ENCODE peak calls at places on chromosome 2, in six cellular contexts. Z is uterus, J is neural progenitor cell, R is heart right ventricle, A is BE2C, P is testis. L is an unnamed sample.

GRCh38 chr2:241910604-241911520 is 41.3 kb downstream of the RTP5 start:
- DNase-seq in Z (no peak), J (no peak), R (no peak), A (no peak), P (no peak), L (no peak)

GRCh38 chr2:194550702-194551101 is 1106.3 kb upstream of the SLC39A10 start:
- DNase-seq in Z (no peak), J (no peak), R (no peak), A (no peak), P (no peak), L (no peak)

GRCh38 chr2:121902616-121903015 is 147.2 kb downstream of the TSN start:
- DNase-seq in Z (no peak), J (no peak), R (peak; percentile 26), A (no peak), P (peak; percentile 34), L (no peak)

GRCh38 chr2:213995400-213996105 is 415.3 kb upstream of the VWC2L start:
- DNase-seq in Z (no peak), J (no peak), R (no peak), A (no peak), P (no peak), L (no peak)

GRCh38 chr2:226730487-226730886 is 69.1 kb downstream of the IRS1 start:
- DNase-seq in Z (no peak), J (peak; percentile 42), R (no peak), A (no peak), P (no peak), L (peak; percentile 61)

GRCh38 chr2:20916604-20917286 is 93.8 kb upstream of the LDAH start:
- DNase-seq in Z (no peak), J (no peak), R (no peak), A (no peak), P (no peak), L (peak; percentile 78)

GRCh38 chr2:205586626-205587025 is 95.7 kb upstream of the NRP2 start:
- DNase-seq in Z (no peak), J (no peak), R (no peak), A (no peak), P (no peak), L (no peak)

GRCh38 chr2:143150287-143150686 is 21.1 kb downstream of the ARHGAP15 start:
- DNase-seq in Z (no peak), J (no peak), R (no peak), A (no peak), P (no peak), L (no peak)

GRCh38 chr2:45649457-45649854 is 2.0 kb upstream of the PRKCE start:
- DNase-seq in Z (no peak), J (peak; percentile 31), R (no peak), A (no peak), P (peak; percentile 31), L (no peak)

GRCh38 chr2:24183369-24184069 is 8.7 kb downstream of the FAM228A start:
- DNase-seq in Z (no peak), J (no peak), R (no peak), A (no peak), P (peak; percentile 43), L (no peak)

GRCh38 chr2:167293172-167293781 is 405.0 kb downstream of the XIRP2 start:
- DNase-seq in Z (no peak), J (peak; percentile 59), R (no peak), A (peak; percentile 6), P (peak; percentile 40), L (no peak)

GRCh38 chr2:231673348-231673770 is 35.0 kb upstream of the PTMA start:
- DNase-seq in Z (peak; percentile 81), J (peak; percentile 78), R (peak; percentile 71), A (peak; percentile 57), P (no peak), L (peak; percentile 99)

GRCh38 chr2:6053711-6054393 is 361.7 kb downstream of the SOX11 start:
- DNase-seq in Z (no peak), J (no peak), R (no peak), A (no peak), P (no peak), L (peak; percentile 85)

GRCh38 chr2:50712569-50712968 is 319.4 kb downstream of the NRXN1 start:
- DNase-seq in Z (no peak), J (no peak), R (no peak), A (no peak), P (no peak), L (no peak)

GRCh38 chr2:240981273-240981672 is 17.1 kb upstream of the SNED1 start:
- DNase-seq in Z (peak; percentile 11), J (no peak), R (no peak), A (no peak), P (no peak), L (no peak)

GRCh38 chr2:76998713-76999112 is 523.5 kb downstream of the LRRTM4 start:
- DNase-seq in Z (no peak), J (no peak), R (no peak), A (no peak), P (no peak), L (no peak)

GRCh38 chr2:237315170-237315880 is 98.6 kb downstream of the COL6A3 start:
- DNase-seq in Z (peak; percentile 91), J (peak; percentile 55), R (peak; percentile 88), A (peak; percentile 81), P (peak; percentile 93), L (no peak)

GRCh38 chr2:119106301-119106897 is 52.2 kb downstream of the C1QL2 start:
- DNase-seq in Z (no peak), J (peak; percentile 85), R (peak; percentile 50), A (no peak), P (peak; percentile 55), L (peak; percentile 93)

GRCh38 chr2:225573603-225574002 is 174.1 kb downstream of the NYAP2 start:
- DNase-seq in Z (no peak), J (no peak), R (no peak), A (no peak), P (no peak), L (no peak)

GRCh38 chr2:159684796-159685195 is 27.5 kb upstream of the MARCHF7 start:
- DNase-seq in Z (no peak), J (no peak), R (no peak), A (no peak), P (no peak), L (no peak)

GRCh38 chr2:134220525-134220924 is 33.3 kb upstream of the MGAT5 start:
- DNase-seq in Z (no peak), J (peak; percentile 31), R (no peak), A (no peak), P (no peak), L (no peak)

GRCh38 chr2:54103454-54104314 is 11.7 kb upstream of the ACYP2 start:
- DNase-seq in Z (peak; percentile 31), J (peak; percentile 33), R (no peak), A (peak; percentile 70), P (no peak), L (peak; percentile 84)

GRCh38 chr2:142975239-142975638 is 97.8 kb downstream of the KYNU start:
- DNase-seq in Z (no peak), J (no peak), R (no peak), A (no peak), P (no peak), L (no peak)

GRCh38 chr2:43576983-43577892 is 18.6 kb downstream of the THADA start:
- DNase-seq in Z (peak; percentile 54), J (peak; percentile 64), R (no peak), A (peak; percentile 28), P (peak; percentile 52), L (no peak)

DNA sequence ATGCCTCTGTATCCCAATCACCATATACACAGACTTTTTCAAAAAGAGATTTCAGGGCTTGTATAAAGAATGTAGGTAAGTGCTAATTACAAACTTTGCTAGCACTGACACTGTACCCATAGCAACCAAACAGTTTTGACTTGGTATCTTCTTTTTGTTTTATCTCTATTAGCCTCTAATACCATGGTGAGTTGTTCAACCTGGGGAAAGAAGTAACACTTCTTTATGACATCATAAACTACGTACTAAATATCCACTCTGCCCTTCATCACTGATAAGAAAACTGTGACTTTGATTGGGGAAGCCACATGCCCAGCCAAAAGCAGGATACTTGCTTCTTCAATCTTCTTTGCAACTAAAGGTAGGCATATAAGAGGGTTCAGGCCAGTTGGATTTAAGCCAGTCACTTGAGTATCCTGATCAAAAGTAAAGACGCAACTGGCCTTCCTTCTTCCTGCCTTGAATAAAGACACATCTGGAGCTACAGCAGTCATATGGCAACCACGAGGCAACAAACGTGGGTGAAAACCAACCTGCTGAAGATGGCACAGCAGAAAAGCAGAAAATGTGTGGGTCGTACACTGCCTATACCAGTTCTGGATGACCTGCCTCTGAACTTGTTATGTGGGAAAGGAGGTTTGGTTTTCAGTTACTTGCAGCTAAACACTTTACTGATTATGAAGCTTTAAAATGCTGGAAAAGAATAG is 16.4 kb downstream of the THADA start:
- DNase-seq in Z (no peak), J (no peak), R (no peak), A (no peak), P (no peak), L (no peak)
- H3K36me3 ChIP-seq in Z (no peaks in the 10 kb centered on the region), J (peaks cover 13% of the 10 kb centered on the region), R (no peaks in the 10 kb centered on the region), A (peaks cover 61% of the 10 kb centered on the region), P (no peaks in the 10 kb centered on the region), L (peaks cover 53% of the 10 kb centered on the region)

DNA sequence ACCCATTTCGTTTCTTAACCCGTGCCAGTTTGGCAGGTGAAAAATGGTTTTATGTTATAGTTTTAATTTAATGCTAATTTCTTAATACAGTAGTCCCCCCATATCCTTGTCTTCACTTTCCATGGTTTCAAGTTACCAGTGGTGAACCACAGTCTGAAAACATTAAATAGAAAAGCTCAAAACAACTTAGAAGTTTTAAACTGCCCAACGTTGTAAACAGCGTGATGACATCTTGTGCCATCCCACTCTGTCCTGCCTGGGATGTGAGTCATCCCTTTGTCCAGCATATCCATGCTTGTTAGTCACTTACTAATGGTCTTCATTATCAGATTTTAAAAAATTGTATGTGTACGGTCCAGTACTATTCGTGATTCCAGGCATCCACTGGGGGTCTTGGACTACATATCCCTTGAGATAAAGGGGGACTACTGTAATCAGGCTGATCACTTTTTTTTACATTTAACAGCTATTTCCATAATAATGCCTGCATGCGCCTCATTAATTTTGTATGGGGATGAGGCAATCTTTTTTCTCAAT is 31.9 kb downstream of the SLC66A3 start:
- DNase-seq in Z (no peak), J (no peak), R (no peak), A (peak; percentile 29), P (no peak), L (no peak)
- H3K36me3 ChIP-seq in Z (no peaks in the 10 kb centered on the region), J (no peaks in the 10 kb centered on the region), R (no peaks in the 10 kb centered on the region), A (peaks cover 10% of the 10 kb centered on the region), P (no peaks in the 10 kb centered on the region), L (peaks cover 65% of the 10 kb centered on the region)

DNA sequence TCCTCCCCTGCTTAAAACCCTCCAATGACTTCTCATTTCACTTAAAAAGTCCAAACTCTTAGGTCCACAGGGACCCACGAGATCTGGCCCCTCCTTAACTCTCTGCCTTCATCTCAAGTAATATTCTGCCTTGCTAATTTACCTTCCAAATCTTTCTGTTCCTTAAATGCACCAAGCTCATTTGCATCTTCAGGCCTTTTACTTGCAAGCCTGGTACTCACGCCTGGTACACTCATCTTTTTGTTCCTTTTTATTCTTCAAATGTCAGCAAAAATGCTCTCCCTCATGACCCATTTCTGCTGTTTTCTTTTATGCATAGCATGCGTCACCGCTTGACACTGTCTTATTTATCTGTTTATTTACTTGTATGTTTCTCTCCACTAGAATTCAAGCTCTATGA is 2.7 kb upstream of the WIPF1 start:
- DNase-seq in Z (no peak), J (no peak), R (no peak), A (no peak), P (no peak), L (no peak)
- H3K36me3 ChIP-seq in Z (no peaks in the 10 kb centered on the region), J (no peaks in the 10 kb centered on the region), R (no peaks in the 10 kb centered on the region), A (no peaks in the 10 kb centered on the region), P (no peaks in the 10 kb centered on the region), L (no peaks in the 10 kb centered on the region)

DNA sequence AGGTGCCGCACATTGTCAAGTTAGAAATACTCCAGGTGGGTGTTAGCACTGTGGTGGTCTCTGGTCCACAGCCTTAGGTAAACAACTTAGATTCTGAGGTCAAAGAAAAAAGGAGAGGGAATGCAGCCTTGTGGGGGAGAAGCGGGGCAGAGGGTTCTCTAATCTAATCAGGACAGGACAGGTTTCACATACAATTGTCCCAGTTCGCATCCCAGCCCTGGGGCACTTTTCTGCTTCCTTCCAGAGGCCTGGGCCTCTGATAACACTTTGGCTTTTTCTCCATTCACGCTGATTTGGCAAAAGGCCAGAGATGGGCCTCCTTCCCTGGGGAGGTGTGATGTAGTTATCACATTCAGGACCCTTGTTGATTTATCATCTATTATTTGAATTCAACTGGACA is 32.5 kb downstream of the SLC1A4 start:
- DNase-seq in Z (no peak), J (no peak), R (no peak), A (peak; percentile 74), P (no peak), L (no peak)
- H3K36me3 ChIP-seq in Z (no peaks in the 10 kb centered on the region), J (no peaks in the 10 kb centered on the region), R (no peaks in the 10 kb centered on the region), A (no peaks in the 10 kb centered on the region), P (no peaks in the 10 kb centered on the region), L (no peaks in the 10 kb centered on the region)